ENCODE peak calls at places on chromosomes 2 and 18, in ten cellular contexts. Y is IMR-90; C is left ventricle myocardium inferior; M is OCI-LY7; L is activated naive CD4-positive, alpha-beta T cell; Z is lower lobe of right lung; U is NCI-H345; H is NCI-H1105; J is A549; K is islet precursor cell. Q is an unnamed sample.

GRCh38 chr2:238160206-238161129 is 1.7 kb downstream of the ERFE start:
- DNase-seq in J (no peak), L (no peak), K (peak), Y (peak), M (peak), Z (no peak), U (no peak), H (no peak), C (peak), Q (no peak)

GRCh38 chr2:62032096-62032495 is 126.6 kb downstream of the COMMD1 start:
- DNase-seq in H (no peak), L (no peak), U (no peak), Y (no peak), M (peak), C (no peak), J (no peak), Z (no peak), K (peak), Q (no peak)

GRCh38 chr18:37362158-37362890 is 203.3 kb downstream of the CELF4 start:
- DNase-seq in H (no peak), Y (no peak), J (no peak), Z (no peak), C (no peak), K (peak), U (no peak), L (no peak), M (no peak), Q (no peak)

GRCh38 chr2:30421551-30422436 is 25.3 kb upstream of the LCLAT1 start:
- DNase-seq in C (no peak), J (no peak), Z (no peak), Y (peak), K (peak), H (no peak), M (no peak), L (no peak), U (peak), Q (no peak)

GRCh38 chr18:48589797-48590519 is 51.1 kb downstream of the CTIF start:
- DNase-seq in Z (no peak), U (no peak), C (peak), J (no peak), Y (no peak), L (no peak), K (no peak), M (no peak), H (no peak), Q (peak)

GRCh38 chr2:18356676-18357075 is 203.8 kb downstream of the RDH14 start:
- DNase-seq in Y (peak), H (no peak), Z (no peak), L (no peak), K (no peak), U (no peak), J (no peak), M (no peak), C (no peak), Q (no peak)

GRCh38 chr2:128798502-128799283 is 480.0 kb upstream of the HS6ST1 start:
- DNase-seq in C (no peak), M (no peak), Y (no peak), Z (no peak), L (no peak), H (no peak), K (no peak), U (no peak), J (no peak), Q (peak)

GRCh38 chr2:44203542-44203941 is 34.9 kb downstream of the PPM1B start:
- DNase-seq in K (no peak), M (no peak), H (no peak), U (no peak), Z (no peak), J (no peak), Y (no peak), C (no peak), L (no peak), Q (no peak)

GRCh38 chr2:223735659-223736244 is 101.6 kb downstream of the AP1S3 start:
- DNase-seq in C (no peak), H (no peak), U (no peak), M (no peak), Z (no peak), Y (peak), K (no peak), J (no peak), L (no peak), Q (no peak)

GRCh38 chr18:49016648-49017539 is 66.1 kb upstream of the SMAD7 start:
- DNase-seq in H (no peak), Z (peak), U (no peak), C (no peak), M (no peak), L (no peak), Y (peak), J (peak), K (peak), Q (peak)

Q was measured in cardiac septum.